ENCODE peak calls at places on chromosomes 4 and X, in eight cellular contexts. One of them, this sample, is unnamed. For H3K36me3, the result is how much of the 10 kb centered on the place peaks cover.

GRCh38 chrX:86133761-86134160 is 14.5 kb upstream of the DACH2 start:
- DNase-seq in neural progenitor cell: no peak
- DNase-seq in colonic mucosa: no peak
- DNase-seq in endodermal cell: no peak
- DNase-seq in WERI-Rb-1: no peak
- DNase-seq in kidney epithelial cell: no peak
- DNase-seq in DND-41: no peak
- DNase-seq in psoas muscle: no peak
- DNase-seq in this sample: no peak

GRCh38 chrX:123869488-123869887 is 9.6 kb downstream of the XIAP start:
- DNase-seq in neural progenitor cell: no peak
- DNase-seq in colonic mucosa: no peak
- DNase-seq in endodermal cell: no peak
- DNase-seq in WERI-Rb-1: no peak
- DNase-seq in kidney epithelial cell: no peak
- DNase-seq in DND-41: no peak
- DNase-seq in psoas muscle: no peak
- DNase-seq in this sample: no peak

GRCh38 chr4:173025131-173025530 is 143.5 kb upstream of the GALNT7 start:
- DNase-seq in neural progenitor cell: peak
- DNase-seq in colonic mucosa: peak
- DNase-seq in endodermal cell: peak
- DNase-seq in WERI-Rb-1: peak
- DNase-seq in kidney epithelial cell: no peak
- DNase-seq in DND-41: peak
- DNase-seq in psoas muscle: no peak
- DNase-seq in this sample: no peak

GRCh38 chrX:153648358-153649177 is 1.6 kb downstream of the DUSP9 start:
- DNase-seq in neural progenitor cell: no peak
- DNase-seq in colonic mucosa: no peak
- DNase-seq in endodermal cell: peak
- DNase-seq in WERI-Rb-1: no peak
- DNase-seq in kidney epithelial cell: no peak
- DNase-seq in DND-41: no peak
- DNase-seq in psoas muscle: no peak
- DNase-seq in this sample: no peak

GRCh38 chrX:139924696-139925094 is 8.2 kb downstream of the ATP11C start:
- DNase-seq in neural progenitor cell: no peak
- DNase-seq in colonic mucosa: no peak
- DNase-seq in endodermal cell: no peak
- DNase-seq in WERI-Rb-1: no peak
- DNase-seq in kidney epithelial cell: no peak
- DNase-seq in DND-41: no peak
- DNase-seq in psoas muscle: no peak
- DNase-seq in this sample: no peak

GRCh38 chr4:89558147-89558546 is 250.5 kb upstream of the GPRIN3 start:
- DNase-seq in neural progenitor cell: peak
- DNase-seq in colonic mucosa: no peak
- DNase-seq in endodermal cell: peak
- DNase-seq in WERI-Rb-1: no peak
- DNase-seq in kidney epithelial cell: no peak
- DNase-seq in DND-41: no peak
- DNase-seq in psoas muscle: no peak
- DNase-seq in this sample: no peak

GRCh38 chr4:3529363-3529762 is 2.9 kb downstream of the LRPAP1 start:
- DNase-seq in neural progenitor cell: no peak
- DNase-seq in colonic mucosa: no peak
- DNase-seq in endodermal cell: peak
- DNase-seq in WERI-Rb-1: no peak
- DNase-seq in kidney epithelial cell: no peak
- DNase-seq in DND-41: no peak
- DNase-seq in psoas muscle: peak
- DNase-seq in this sample: no peak

GRCh38 chrX:15674514-15674898 is 9.9 kb upstream of the CLTRN start:
- DNase-seq in neural progenitor cell: peak
- DNase-seq in colonic mucosa: peak
- DNase-seq in endodermal cell: no peak
- DNase-seq in WERI-Rb-1: peak
- DNase-seq in kidney epithelial cell: peak
- DNase-seq in DND-41: no peak
- DNase-seq in psoas muscle: peak
- DNase-seq in this sample: peak

GRCh38 chrX:68396953-68397352 is 36.3 kb downstream of the OPHN1 start:
- DNase-seq in neural progenitor cell: no peak
- DNase-seq in colonic mucosa: no peak
- DNase-seq in endodermal cell: no peak
- DNase-seq in WERI-Rb-1: no peak
- DNase-seq in kidney epithelial cell: no peak
- DNase-seq in DND-41: no peak
- DNase-seq in psoas muscle: no peak
- DNase-seq in this sample: no peak

GRCh38 chr4:36351082-36351666 is 69.8 kb downstream of the DTHD1 start:
- DNase-seq in neural progenitor cell: peak
- DNase-seq in colonic mucosa: peak
- DNase-seq in endodermal cell: peak
- DNase-seq in WERI-Rb-1: peak
- DNase-seq in kidney epithelial cell: no peak
- DNase-seq in DND-41: peak
- DNase-seq in psoas muscle: peak
- DNase-seq in this sample: no peak

GRCh38 chr4:157961591-157961990 is 211.2 kb downstream of the GASK1B start:
- DNase-seq in neural progenitor cell: no peak
- DNase-seq in colonic mucosa: no peak
- DNase-seq in endodermal cell: no peak
- DNase-seq in WERI-Rb-1: no peak
- DNase-seq in kidney epithelial cell: no peak
- DNase-seq in DND-41: no peak
- DNase-seq in psoas muscle: no peak
- DNase-seq in this sample: no peak

GRCh38 chr4:142660728-142661127 is 185.4 kb downstream of the INPP4B start:
- DNase-seq in neural progenitor cell: no peak
- DNase-seq in colonic mucosa: no peak
- DNase-seq in endodermal cell: peak
- DNase-seq in WERI-Rb-1: peak
- DNase-seq in kidney epithelial cell: no peak
- DNase-seq in DND-41: no peak
- DNase-seq in psoas muscle: no peak
- DNase-seq in this sample: no peak

GRCh38 chrX:41014776-41015175 is 70.5 kb upstream of the USP9X start:
- DNase-seq in neural progenitor cell: no peak
- DNase-seq in colonic mucosa: no peak
- DNase-seq in endodermal cell: no peak
- DNase-seq in WERI-Rb-1: no peak
- DNase-seq in kidney epithelial cell: no peak
- DNase-seq in DND-41: no peak
- DNase-seq in psoas muscle: no peak
- DNase-seq in this sample: no peak

GRCh38 chrX:145190801-145191389 is 56.4 kb upstream of the SPANXN1 start:
- DNase-seq in neural progenitor cell: peak
- DNase-seq in colonic mucosa: no peak
- DNase-seq in endodermal cell: no peak
- DNase-seq in WERI-Rb-1: no peak
- DNase-seq in kidney epithelial cell: no peak
- DNase-seq in DND-41: no peak
- DNase-seq in psoas muscle: no peak
- DNase-seq in this sample: no peak

GRCh38 chrX:50988649-50989048 is 78.1 kb downstream of the BMP15 start:
- DNase-seq in neural progenitor cell: peak
- DNase-seq in colonic mucosa: peak
- DNase-seq in endodermal cell: peak
- DNase-seq in WERI-Rb-1: peak
- DNase-seq in kidney epithelial cell: no peak
- DNase-seq in DND-41: peak
- DNase-seq in psoas muscle: no peak
- DNase-seq in this sample: no peak

GRCh38 chr4:137156054-137156453 is 376.2 kb downstream of the PCDH18 start:
- DNase-seq in neural progenitor cell: no peak
- DNase-seq in colonic mucosa: no peak
- DNase-seq in endodermal cell: no peak
- DNase-seq in WERI-Rb-1: no peak
- DNase-seq in kidney epithelial cell: no peak
- DNase-seq in DND-41: no peak
- DNase-seq in psoas muscle: no peak
- DNase-seq in this sample: peak

GRCh38 chrX:24728530-24728929 is 34.8 kb downstream of the POLA1 start:
- DNase-seq in neural progenitor cell: no peak
- DNase-seq in colonic mucosa: no peak
- DNase-seq in endodermal cell: no peak
- DNase-seq in WERI-Rb-1: no peak
- DNase-seq in kidney epithelial cell: no peak
- DNase-seq in DND-41: no peak
- DNase-seq in psoas muscle: no peak
- DNase-seq in this sample: no peak

GRCh38 chr4:168154546-168155277 is 62.4 kb downstream of the ANXA10 start:
- DNase-seq in neural progenitor cell: no peak
- DNase-seq in colonic mucosa: no peak
- DNase-seq in endodermal cell: no peak
- DNase-seq in WERI-Rb-1: no peak
- DNase-seq in kidney epithelial cell: no peak
- DNase-seq in DND-41: no peak
- DNase-seq in psoas muscle: no peak
- DNase-seq in this sample: no peak

GRCh38 chr4:79065262-79065661 is 126.0 kb upstream of the PAQR3 start:
- DNase-seq in neural progenitor cell: no peak
- DNase-seq in colonic mucosa: no peak
- DNase-seq in endodermal cell: no peak
- DNase-seq in WERI-Rb-1: no peak
- DNase-seq in kidney epithelial cell: no peak
- DNase-seq in DND-41: no peak
- DNase-seq in psoas muscle: no peak
- DNase-seq in this sample: no peak

GRCh38 chrX:150361070-150361776 is 1.9 kb upstream of the MAMLD1 start:
- DNase-seq in neural progenitor cell: peak
- DNase-seq in colonic mucosa: no peak
- DNase-seq in endodermal cell: peak
- DNase-seq in WERI-Rb-1: peak
- DNase-seq in kidney epithelial cell: no peak
- DNase-seq in DND-41: no peak
- DNase-seq in psoas muscle: no peak
- DNase-seq in this sample: no peak
- TF ChIP-seq CTCF in neural progenitor cell: peak
- TF ChIP-seq CTCF in colonic mucosa: no peak
- TF ChIP-seq CTCF in endodermal cell: peak
- TF ChIP-seq CTCF in WERI-Rb-1: no peak
- TF ChIP-seq CTCF in kidney epithelial cell: peak
- TF ChIP-seq CTCF in DND-41: no peak
- TF ChIP-seq CTCF in psoas muscle: no peak
- TF ChIP-seq CTCF in this sample: peak

GRCh38 chr4:144402176-144402575 is 243.8 kb upstream of the HHIP start:
- DNase-seq in neural progenitor cell: peak
- DNase-seq in colonic mucosa: no peak
- DNase-seq in endodermal cell: no peak
- DNase-seq in WERI-Rb-1: no peak
- DNase-seq in kidney epithelial cell: no peak
- DNase-seq in DND-41: no peak
- DNase-seq in psoas muscle: no peak
- DNase-seq in this sample: no peak
- H3K36me3 ChIP-seq in neural progenitor cell: under half
- H3K36me3 ChIP-seq in colonic mucosa: under half
- H3K36me3 ChIP-seq in endodermal cell: under half
- H3K36me3 ChIP-seq in WERI-Rb-1: under half
- H3K36me3 ChIP-seq in kidney epithelial cell: under half
- H3K36me3 ChIP-seq in DND-41: under half
- H3K36me3 ChIP-seq in psoas muscle: under half
- H3K36me3 ChIP-seq in this sample: under half

GRCh38 chr4:8341691-8342090 is 72.1 kb downstream of the HTRA3 start:
- DNase-seq in neural progenitor cell: no peak
- DNase-seq in colonic mucosa: no peak
- DNase-seq in endodermal cell: peak
- DNase-seq in WERI-Rb-1: no peak
- DNase-seq in kidney epithelial cell: no peak
- DNase-seq in DND-41: no peak
- DNase-seq in psoas muscle: peak
- DNase-seq in this sample: no peak

GRCh38 chr4:8340721-8341680 is 71.4 kb downstream of the HTRA3 start:
- DNase-seq in neural progenitor cell: no peak
- DNase-seq in colonic mucosa: peak
- DNase-seq in endodermal cell: peak
- DNase-seq in WERI-Rb-1: no peak
- DNase-seq in kidney epithelial cell: no peak
- DNase-seq in DND-41: no peak
- DNase-seq in psoas muscle: peak
- DNase-seq in this sample: no peak

GRCh38 chr4:8343967-8344331 is 74.4 kb downstream of the HTRA3 start:
- DNase-seq in neural progenitor cell: no peak
- DNase-seq in colonic mucosa: no peak
- DNase-seq in endodermal cell: no peak
- DNase-seq in WERI-Rb-1: no peak
- DNase-seq in kidney epithelial cell: no peak
- DNase-seq in DND-41: no peak
- DNase-seq in psoas muscle: no peak
- DNase-seq in this sample: no peak

GRCh38 chr4:8343051-8343966 is 73.8 kb downstream of the HTRA3 start:
- DNase-seq in neural progenitor cell: no peak
- DNase-seq in colonic mucosa: no peak
- DNase-seq in endodermal cell: peak
- DNase-seq in WERI-Rb-1: no peak
- DNase-seq in kidney epithelial cell: no peak
- DNase-seq in DND-41: no peak
- DNase-seq in psoas muscle: no peak
- DNase-seq in this sample: no peak

DNA sequence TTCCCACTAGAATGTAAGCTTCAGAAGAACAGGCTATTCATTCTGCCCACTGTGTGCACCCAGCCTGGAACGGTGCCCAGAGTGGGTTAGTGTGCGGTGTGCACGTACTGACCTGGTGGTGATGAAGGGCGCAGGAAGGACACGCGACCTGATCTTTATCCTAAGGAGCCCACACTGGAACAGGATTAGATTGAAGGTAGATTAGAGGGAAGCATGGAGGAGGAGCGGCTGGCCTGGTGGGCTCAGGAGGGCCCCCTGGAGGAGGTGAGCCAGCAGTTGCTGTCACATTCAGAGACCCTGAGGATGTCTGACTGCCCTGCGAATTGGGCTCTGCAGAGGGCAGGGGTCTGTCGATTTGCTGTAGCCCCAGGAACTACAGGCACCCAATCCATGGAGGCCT is 73.1 kb downstream of the HTRA3 start:
- DNase-seq in neural progenitor cell: peak
- DNase-seq in colonic mucosa: no peak
- DNase-seq in endodermal cell: peak
- DNase-seq in WERI-Rb-1: peak
- DNase-seq in kidney epithelial cell: no peak
- DNase-seq in DND-41: no peak
- DNase-seq in psoas muscle: no peak
- DNase-seq in this sample: no peak
- TF ChIP-seq CTCF in neural progenitor cell: peak
- TF ChIP-seq CTCF in colonic mucosa: no peak
- TF ChIP-seq CTCF in endodermal cell: peak
- TF ChIP-seq CTCF in WERI-Rb-1: peak
- TF ChIP-seq CTCF in kidney epithelial cell: peak
- TF ChIP-seq CTCF in DND-41: peak
- TF ChIP-seq CTCF in psoas muscle: no peak
- TF ChIP-seq CTCF in this sample: peak

DNA sequence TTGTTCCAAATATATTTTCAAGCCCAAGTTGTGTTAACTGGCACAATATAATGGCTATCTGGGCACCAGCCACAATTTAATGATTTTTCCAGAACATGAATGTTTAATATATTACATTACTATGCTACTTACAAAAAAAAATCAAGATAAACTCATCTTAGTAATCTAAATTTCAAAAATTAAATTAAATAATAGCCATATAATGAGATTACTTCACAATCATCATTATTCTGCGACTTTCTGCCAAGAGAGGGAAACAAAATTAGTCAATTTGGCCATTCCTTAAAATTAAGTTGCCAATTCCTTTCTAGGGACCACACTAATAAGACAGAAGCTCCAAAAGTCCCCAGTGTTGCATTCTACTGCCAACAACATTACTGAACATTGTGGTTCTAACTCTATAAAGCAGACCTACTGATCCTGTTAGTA is 7.5 kb downstream of the NEK1 start:
- DNase-seq in neural progenitor cell: no peak
- DNase-seq in colonic mucosa: no peak
- DNase-seq in endodermal cell: no peak
- DNase-seq in WERI-Rb-1: no peak
- DNase-seq in kidney epithelial cell: no peak
- DNase-seq in DND-41: no peak
- DNase-seq in psoas muscle: no peak
- DNase-seq in this sample: no peak
- H3K36me3 ChIP-seq in neural progenitor cell: under half
- H3K36me3 ChIP-seq in colonic mucosa: under half
- H3K36me3 ChIP-seq in endodermal cell: under half
- H3K36me3 ChIP-seq in WERI-Rb-1: under half
- H3K36me3 ChIP-seq in kidney epithelial cell: under half
- H3K36me3 ChIP-seq in DND-41: under half
- H3K36me3 ChIP-seq in psoas muscle: under half
- H3K36me3 ChIP-seq in this sample: under half